ENCODE peak calls at places on chromosomes 13 and 19, in six cellular contexts. X is H1, K is GM12878, U is GM12891, C is K562, Y is HepG2. M is an unnamed sample.
A peak's percentile ranks its signal among the peaks of the same experiment; 100 is the strongest.

GRCh38 chr13:46949211-46949610 is 52.4 kb upstream of the HTR2A start:
- DNase-seq in X (no peak), K (no peak), U (no peak), C (no peak), Y (no peak), M (no peak)

GRCh38 chr19:35265126-35265995 is 3.4 kb upstream of the USF2 start:
- DNase-seq in X (no peak), K (no peak), U (no peak), C (no peak), Y (no peak), M (no peak)

GRCh38 chr19:47316513-47316912 is 6.9 kb downstream of the C5AR1 start:
- DNase-seq in X (no peak), K (no peak), U (no peak), C (no peak), Y (no peak), M (no peak)

GRCh38 chr19:56126983-56127780 is 6.1 kb upstream of the ZNF787 start:
- DNase-seq in X (no peak), K (no peak), U (no peak), C (peak; percentile 58), Y (peak; percentile 36), M (no peak)

GRCh38 chr13:98022210-98022609 is 68.7 kb downstream of the IPO5 start:
- DNase-seq in X (no peak), K (no peak), U (no peak), C (no peak), Y (peak; percentile 29), M (no peak)

GRCh38 chr19:5002143-5002542 is 33.2 kb downstream of the KDM4B start:
- DNase-seq in X (no peak), K (no peak), U (no peak), C (no peak), Y (peak; percentile 84), M (no peak)

GRCh38 chr19:6632002-6632621 is 37.8 kb downstream of the TNFSF14 start:
- DNase-seq in X (peak; percentile 81), K (peak; percentile 84), U (no peak), C (peak; percentile 85), Y (peak; percentile 66), M (no peak)

GRCh38 chr19:18280247-18281081 is 958 bp downstream of the JUND start:
- DNase-seq in X (peak; percentile 76), K (no peak), U (no peak), C (peak; percentile 80), Y (peak; percentile 52), M (peak; percentile 77)

GRCh38 chr19:40190891-40191835 is at the start of gene MAP3K10:
- DNase-seq in X (peak; percentile 82), K (peak; percentile 12), U (peak; percentile 90), C (peak; percentile 85), Y (peak; percentile 53), M (peak; percentile 86)

GRCh38 chr19:40192758-40193586 is 1.7 kb downstream of the MAP3K10 start:
- DNase-seq in X (no peak), K (no peak), U (no peak), C (no peak), Y (no peak), M (no peak)

GRCh38 chr19:40193587-40193849 is 2.3 kb downstream of the MAP3K10 start:
- DNase-seq in X (no peak), K (no peak), U (no peak), C (no peak), Y (no peak), M (no peak)

GRCh38 chr19:40191836-40192646 is 815 bp downstream of the MAP3K10 start:
- DNase-seq in X (peak; percentile 83), K (no peak), U (peak; percentile 53), C (peak; percentile 68), Y (no peak), M (no peak)
- TF ChIP-seq POLR2AphosphoS5 in X (no peak), K (no peak), U (no peak), C (no peak), Y (no peak), M (no peak)

DNA sequence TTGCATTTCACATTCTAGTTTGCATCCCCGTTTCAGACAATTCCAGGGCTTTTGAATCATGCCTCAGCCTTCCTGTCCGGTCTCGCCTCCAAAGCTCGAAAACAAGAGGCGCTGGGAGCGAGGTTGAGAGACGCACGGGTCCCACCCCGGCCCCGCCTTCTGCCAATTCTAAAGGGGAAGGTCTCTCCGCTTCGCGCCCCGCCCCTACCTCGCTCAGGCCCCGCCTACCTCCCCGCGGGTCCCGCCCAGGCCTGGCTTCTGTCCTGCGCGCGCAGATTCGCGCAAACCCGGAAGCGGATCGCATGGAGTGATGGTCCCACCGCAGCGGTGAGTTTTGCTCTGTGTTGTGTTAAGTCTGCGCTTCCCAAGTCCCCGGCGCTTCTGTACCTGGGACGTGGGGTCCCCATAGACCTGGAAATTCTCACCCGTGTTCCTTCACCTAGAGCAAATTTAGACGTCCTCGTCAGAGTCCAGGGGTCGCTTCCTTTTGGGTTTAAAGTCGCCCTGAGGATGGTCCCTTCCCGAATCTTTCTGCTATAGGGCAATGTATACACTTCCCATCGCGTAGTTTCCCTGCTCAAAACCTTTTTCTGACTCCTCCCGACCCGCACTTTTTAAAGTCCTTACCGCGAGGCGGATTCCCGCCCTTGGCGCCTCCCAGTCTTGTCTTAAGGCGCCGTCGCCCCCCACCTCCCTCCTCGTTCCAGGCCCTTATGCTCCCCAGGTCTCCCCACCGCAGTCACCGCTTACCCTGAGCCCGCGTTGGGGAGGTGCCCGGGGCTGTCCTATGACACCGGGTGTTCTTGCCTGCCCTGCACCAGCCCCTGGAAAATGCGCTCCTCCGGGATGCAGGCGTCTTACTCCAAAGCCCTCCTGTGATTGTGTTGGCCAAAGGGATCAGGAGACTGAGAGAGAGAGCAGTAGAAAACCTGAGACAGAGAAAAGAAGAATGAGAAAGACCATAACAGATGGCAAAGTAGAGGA is at the start of gene ZNF845:
- DNase-seq in X (peak; percentile 100), K (peak; percentile 63), U (peak; percentile 66), C (peak; percentile 92), Y (peak; percentile 87), M (peak; percentile 68)
- TF ChIP-seq POLR2A in X (no peak), K (peak; percentile 85), U (peak; percentile 85), C (peak; percentile 87), Y (peak; percentile 77), M (peak; percentile 78)

DNA sequence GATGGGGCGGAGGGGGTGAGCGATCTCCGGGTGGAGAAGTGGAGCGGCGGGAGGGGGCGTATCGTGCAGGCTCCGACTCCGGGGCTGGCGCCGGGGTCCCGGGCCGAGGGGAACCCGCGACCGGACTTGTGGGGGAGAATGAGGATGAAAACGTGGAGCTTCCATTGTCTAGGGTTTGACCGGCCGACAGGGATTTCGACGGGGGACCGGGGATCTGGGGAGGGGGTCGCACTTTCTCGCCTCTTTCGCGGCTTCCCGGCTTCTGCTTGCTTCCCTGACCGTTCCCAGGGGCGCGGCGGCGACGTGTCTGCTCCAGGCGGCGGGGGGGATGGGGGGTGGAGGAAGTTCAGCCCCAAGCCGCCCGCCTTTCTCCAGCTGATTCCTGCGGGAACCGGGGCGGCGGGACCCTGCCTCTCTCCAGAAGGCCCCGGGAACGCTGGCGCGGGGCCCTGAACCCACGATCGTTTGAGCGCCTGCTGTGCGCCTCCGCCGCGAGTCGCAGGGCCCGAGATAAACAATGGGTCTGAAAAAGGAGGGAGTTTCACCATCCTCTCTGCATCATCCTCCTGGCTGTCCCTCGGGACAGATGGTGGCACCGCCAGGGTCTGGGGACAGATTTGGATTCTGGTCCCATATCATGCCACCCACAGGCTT is 790 bp downstream of the TPM4 start:
- DNase-seq in X (peak; percentile 65), K (no peak), U (no peak), C (no peak), Y (no peak), M (no peak)
- TF ChIP-seq TAF1 in X (peak; percentile 86), K (no peak), U (no peak), C (no peak), Y (no peak), M (no peak)

GRCh38 chr13:25910243-25910642 is 141.6 kb downstream of the SHISA2 start:
- DNase-seq in X (no peak), K (no peak), U (no peak), C (no peak), Y (no peak), M (no peak)
- TF ChIP-seq POLR2AphosphoS5 in X (no peak), K (no peak), U (no peak), C (no peak), Y (no peak), M (no peak)

M was measured in GM12892.